ENCODE peak calls at places on chromosomes 13 and 19, in four cellular contexts. W is progenitor cell of endocrine pancreas, S is neural crest cell, Q is Caco-2. T is an unnamed sample.

GRCh38 chr13:75798353-75799245 is 162.5 kb downstream of the LMO7 start:
- DNase-seq in S (no peak), Q (no peak), W (no peak), T (no peak)

GRCh38 chr19:48910803-48911202 is 10.7 kb downstream of the NUCB1 start:
- DNase-seq in S (no peak), W (no peak), Q (no peak), T (no peak)

GRCh38 chr13:108728370-108728769 is 99.0 kb downstream of the MYO16 start:
- DNase-seq in Q (peak; percentile 46), S (no peak), W (no peak), T (no peak)

GRCh38 chr13:43273362-43273761 is 250.0 kb downstream of the DNAJC15 start:
- DNase-seq in W (no peak), S (no peak), Q (no peak), T (no peak)

GRCh38 chr19:42092350-42092749 is 16.4 kb downstream of the ZNF574 start:
- DNase-seq in S (no peak), W (no peak), Q (no peak), T (no peak)

GRCh38 chr13:75455962-75456361 is 26.0 kb downstream of the TBC1D4 start:
- DNase-seq in Q (no peak), S (no peak), W (no peak), T (no peak)

GRCh38 chr13:52449323-52450011 is 967 bp downstream of the VPS36 start:
- DNase-seq in S (no peak), W (no peak), Q (no peak), T (no peak)

GRCh38 chr13:22220186-22221160 is 549.6 kb downstream of the FGF9 start:
- DNase-seq in Q (no peak), S (no peak), W (no peak), T (peak; percentile 17)

GRCh38 chr19:5718579-5719273 is 1.2 kb downstream of the LONP1 start:
- DNase-seq in S (no peak), W (no peak), Q (no peak), T (no peak)

GRCh38 chr19:17079710-17080440 is 4.3 kb downstream of the MYO9B start:
- DNase-seq in S (peak; percentile 65), W (no peak), Q (no peak), T (peak; percentile 50)
- TF ChIP-seq CTCF in S (no peak), W (no peak), Q (no peak), T (no peak)

DNA sequence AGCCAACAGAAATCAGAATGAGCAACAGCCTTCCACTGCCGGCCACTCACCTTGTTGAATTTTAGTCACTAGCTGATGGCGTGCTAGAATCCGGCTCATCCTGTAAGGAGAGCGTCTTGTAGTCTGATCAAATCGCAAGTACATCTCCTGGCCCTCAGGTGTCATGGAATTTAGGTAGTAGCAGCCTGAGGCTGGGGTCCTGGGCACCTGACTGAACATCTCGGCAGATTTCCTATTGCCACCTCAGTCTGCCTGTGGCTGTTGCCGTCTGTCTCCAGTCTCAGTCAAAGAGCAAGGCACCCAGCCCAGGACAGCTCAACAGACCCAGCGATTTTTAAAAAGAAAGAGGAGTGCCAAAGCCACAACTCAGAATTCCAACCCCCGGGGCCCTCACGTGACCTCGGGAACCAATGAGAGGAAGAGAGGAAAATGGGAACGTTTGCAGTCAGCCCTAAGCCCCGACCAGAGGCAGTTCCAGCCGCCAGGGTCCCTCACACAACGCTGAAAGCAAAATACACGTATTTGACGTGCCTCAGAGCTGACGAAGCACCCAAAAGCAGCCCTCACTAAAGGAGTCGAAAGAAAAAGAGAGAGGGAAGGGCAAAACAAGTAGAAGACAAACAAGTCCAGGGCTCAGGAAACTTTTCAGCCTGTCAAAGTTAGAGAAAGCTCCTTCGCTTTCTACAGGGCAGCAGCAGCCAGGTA is at the start of gene STARD13:
- DNase-seq in W (peak; percentile 74), S (peak; percentile 70), Q (peak; percentile 96), T (peak; percentile 81)
- TF ChIP-seq CTCF in W (peak; percentile 41), S (peak; percentile 51), Q (peak; percentile 44), T (no peak)

GRCh38 chr13:30898721-30899188 is 7.3 kb upstream of the MEDAG start:
- DNase-seq in Q (no peak), S (no peak), W (no peak), T (no peak)
- TF ChIP-seq CTCF in Q (no peak), S (no peak), W (no peak), T (no peak)

GRCh38 chr19:1220452-1221037 is 15.0 kb downstream of the STK11 start:
- DNase-seq in S (no peak), W (no peak), Q (no peak), T (peak; percentile 51)
- TF ChIP-seq CTCF in S (no peak), W (no peak), Q (no peak), T (no peak)

GRCh38 chr19:54882758-54883157 is 8.7 kb downstream of the FCAR start:
- DNase-seq in Q (no peak), S (no peak), W (no peak), T (no peak)
- TF ChIP-seq CTCF in Q (no peak), S (no peak), W (no peak), T (no peak)

GRCh38 chr13:45362939-45363338 is 22.0 kb upstream of the TPT1 start:
- DNase-seq in S (no peak), W (no peak), Q (no peak), T (no peak)
- TF ChIP-seq CTCF in S (no peak), W (no peak), Q (peak; percentile 37), T (no peak)

GRCh38 chr13:72561791-72562190 is 165.6 kb downstream of the MZT1 start:
- DNase-seq in S (no peak), Q (no peak), W (no peak), T (no peak)

GRCh38 chr13:72565893-72566292 is 161.5 kb downstream of the MZT1 start:
- DNase-seq in W (no peak), Q (no peak), S (no peak), T (no peak)

GRCh38 chr13:72570019-72570418 is 157.4 kb downstream of the MZT1 start:
- DNase-seq in Q (no peak), W (no peak), S (no peak), T (no peak)

GRCh38 chr13:72562686-72563085 is 164.7 kb downstream of the MZT1 start:
- DNase-seq in W (no peak), S (no peak), Q (no peak), T (no peak)

DNA sequence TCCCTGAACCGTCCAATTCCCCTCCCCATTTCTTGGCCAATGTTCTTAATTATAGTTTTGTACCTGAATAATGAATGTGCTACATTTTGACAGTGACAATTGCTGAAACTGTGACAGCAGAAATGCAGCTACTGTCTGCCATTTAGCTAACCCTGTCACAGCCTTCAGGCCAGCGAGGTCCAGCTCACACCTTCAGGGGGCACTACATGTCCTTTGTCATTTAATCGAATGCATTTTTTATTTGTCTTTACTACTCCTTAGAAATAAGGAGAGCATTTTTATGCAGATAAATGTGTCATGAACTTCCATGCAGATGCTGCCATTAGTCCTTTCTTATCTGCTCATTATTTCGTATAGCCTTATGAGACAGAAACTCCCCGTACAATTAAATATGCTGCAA is 159.9 kb downstream of the MZT1 start:
- DNase-seq in Q (no peak), W (no peak), S (no peak), T (no peak)
- TF ChIP-seq CTCF in Q (no peak), W (peak; percentile 9), S (no peak), T (no peak)

GRCh38 chr13:110274687-110275086 is 32.3 kb downstream of the COL4A1 start:
- DNase-seq in W (no peak), Q (no peak), S (no peak), T (no peak)
- TF ChIP-seq CTCF in W (no peak), Q (no peak), S (no peak), T (no peak)

DNA sequence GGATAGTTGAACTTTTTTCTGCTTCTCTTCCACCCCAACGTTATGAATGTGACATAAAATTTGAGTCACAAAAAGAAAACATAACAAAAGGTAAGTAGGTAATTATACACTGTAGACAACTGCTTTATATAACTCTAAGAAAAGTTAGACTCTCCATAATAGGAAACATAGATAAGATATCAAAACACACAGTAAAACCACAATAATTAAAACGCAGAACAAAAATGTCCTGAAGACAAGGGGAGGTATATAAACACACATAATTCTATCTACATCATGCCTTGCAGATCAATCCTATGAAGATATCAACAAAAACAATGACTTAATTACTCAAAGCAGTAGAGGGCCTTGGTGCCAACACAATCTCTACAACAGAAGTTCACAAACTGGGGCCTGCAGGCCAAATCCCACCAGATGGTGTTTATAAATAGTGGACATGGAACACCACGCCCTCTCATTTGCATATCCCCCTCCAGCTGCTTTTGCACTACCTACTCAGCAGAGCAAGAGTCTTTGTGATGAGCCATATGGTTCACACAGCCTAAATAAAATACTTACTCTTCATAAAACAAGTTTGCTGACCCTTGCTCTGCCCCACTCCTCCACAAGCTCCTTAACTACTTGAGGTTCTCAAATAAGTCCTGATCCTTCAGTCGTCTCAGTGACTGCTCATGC is 254.7 kb downstream of the KLF12 start:
- DNase-seq in Q (no peak), W (no peak), S (no peak), T (no peak)
- TF ChIP-seq CTCF in Q (no peak), W (no peak), S (no peak), T (no peak)

DNA sequence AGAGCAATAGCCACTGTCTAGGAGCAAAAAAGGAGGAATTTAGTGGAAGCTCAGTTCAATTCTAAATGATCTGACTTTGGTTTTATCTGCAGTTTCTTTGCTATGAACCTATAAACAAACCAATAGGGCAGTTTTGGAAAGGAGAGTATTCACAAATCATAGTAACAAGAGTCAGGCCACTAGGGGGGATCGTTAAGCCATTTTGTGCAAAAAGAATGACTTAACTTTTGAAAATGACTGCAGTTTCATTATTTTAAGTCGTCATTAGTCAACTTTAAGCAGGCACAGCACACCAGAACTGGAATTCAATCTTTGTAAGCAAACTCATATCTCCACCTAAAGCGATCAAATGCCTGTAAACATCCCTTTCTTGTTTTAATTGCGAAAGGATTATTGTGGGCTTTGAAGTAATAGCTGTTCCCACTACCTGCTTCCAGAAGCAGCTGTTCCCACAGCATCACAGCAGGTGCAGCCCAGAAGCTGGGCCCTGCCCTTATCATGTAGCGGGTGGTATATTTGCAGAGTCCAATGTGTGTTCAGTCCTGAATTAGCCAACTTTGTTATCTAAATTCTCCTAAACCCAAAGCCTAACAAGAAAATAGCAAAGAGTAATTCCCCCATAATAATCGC is 51.5 kb downstream of the SOX21 start:
- DNase-seq in Q (peak; percentile 60), S (peak; percentile 12), W (no peak), T (no peak)
- TF ChIP-seq CTCF in Q (peak; percentile 51), S (peak; percentile 62), W (peak; percentile 54), T (no peak)

T was measured in glutamatergic neuron.